ENCODE peak calls at places on chromosomes 16 and 17, in five cellular contexts. F is lung, N is stomach, B is psoas muscle, W is HFF-Myc. K is an unnamed sample.

GRCh38 chr16:28501258-28502232 is 5.1 kb downstream of the IL27 start:
- DNase-seq in F (no peak), N (no peak), B (no peak), W (no peak), K (no peak)

GRCh38 chr16:10681310-10682308 is 13.1 kb downstream of the TEKT5 start:
- DNase-seq in F (no peak), N (no peak), B (no peak), W (no peak), K (no peak)

GRCh38 chr16:75244844-75245758 is 6.3 kb downstream of the BCAR1 start:
- DNase-seq in F (peak), N (peak), B (peak), W (peak), K (peak)

GRCh38 chr17:61408151-61409041 is 8.8 kb downstream of the TBX2 start:
- DNase-seq in F (no peak), N (no peak), B (no peak), W (no peak), K (peak)

GRCh38 chr16:65624246-65624645 is 502.4 kb upstream of the CDH11 start:
- DNase-seq in F (no peak), N (no peak), B (no peak), W (no peak), K (no peak)

GRCh38 chr17:79836952-79837887 is 2.0 kb downstream of the CBX4 start:
- DNase-seq in F (peak), N (peak), B (peak), W (no peak), K (peak)

GRCh38 chr16:87107221-87107620 is 210.0 kb downstream of the C16orf95 start:
- DNase-seq in F (no peak), N (no peak), B (no peak), W (no peak), K (no peak)

GRCh38 chr16:53058441-53058840 is 3.6 kb downstream of the CHD9 start:
- DNase-seq in F (no peak), N (no peak), B (peak), W (no peak), K (no peak)

GRCh38 chr16:12250578-12250977 is 274.0 kb downstream of the SNX29 start:
- DNase-seq in F (no peak), N (no peak), B (no peak), W (no peak), K (no peak)

GRCh38 chr16:88347656-88348376 is 34.9 kb upstream of the ZNF469 start:
- DNase-seq in F (no peak), N (no peak), B (peak), W (no peak), K (no peak)

GRCh38 chr17:82088838-82089722 is 9.0 kb downstream of the FASN start:
- DNase-seq in F (no peak), N (no peak), B (peak), W (no peak), K (no peak)

GRCh38 chr16:23296994-23297393 is 5.1 kb upstream of the SCNN1B start:
- DNase-seq in F (no peak), N (peak), B (no peak), W (no peak), K (no peak)

GRCh38 chr16:65235339-65236177 is 113.7 kb upstream of the CDH11 start:
- DNase-seq in F (no peak), N (no peak), B (no peak), W (no peak), K (no peak)

GRCh38 chr16:17101646-17102045 is 369.1 kb downstream of the XYLT1 start:
- DNase-seq in F (no peak), N (no peak), B (no peak), W (no peak), K (peak)

GRCh38 chr17:1123397-1124237 is 56.2 kb downstream of the ABR start:
- DNase-seq in F (no peak), N (no peak), B (no peak), W (no peak), K (no peak)

GRCh38 chr16:56525154-56525720 is 5.4 kb upstream of the BBS2 start:
- DNase-seq in F (no peak), N (no peak), B (no peak), W (peak), K (peak)

DNA sequence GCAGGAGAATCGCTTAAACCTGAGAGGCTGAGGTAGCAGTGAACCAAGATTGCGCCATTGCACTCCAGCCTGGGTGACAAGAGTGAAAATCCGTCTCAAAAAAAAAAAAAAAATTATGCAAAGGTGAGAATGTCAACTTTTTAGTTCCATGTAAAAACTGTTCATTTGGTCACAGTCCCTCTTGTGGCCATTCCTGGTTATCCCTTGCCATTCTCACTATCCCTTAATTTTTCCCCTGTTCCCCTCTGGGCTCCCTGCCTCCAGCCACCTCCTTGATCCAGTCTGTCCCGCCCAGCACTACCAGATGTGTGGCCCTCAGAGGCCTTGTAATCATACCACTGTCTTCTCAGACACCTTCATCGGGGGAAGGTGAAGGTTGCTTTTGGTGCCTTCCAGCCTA is 23.4 kb downstream of the DCAF7 start:
- DNase-seq in F (no peak), N (no peak), B (no peak), W (no peak), K (no peak)
- TF ChIP-seq CTCF in F (no peak), N (peak), B (peak), W (peak), K (peak)

DNA sequence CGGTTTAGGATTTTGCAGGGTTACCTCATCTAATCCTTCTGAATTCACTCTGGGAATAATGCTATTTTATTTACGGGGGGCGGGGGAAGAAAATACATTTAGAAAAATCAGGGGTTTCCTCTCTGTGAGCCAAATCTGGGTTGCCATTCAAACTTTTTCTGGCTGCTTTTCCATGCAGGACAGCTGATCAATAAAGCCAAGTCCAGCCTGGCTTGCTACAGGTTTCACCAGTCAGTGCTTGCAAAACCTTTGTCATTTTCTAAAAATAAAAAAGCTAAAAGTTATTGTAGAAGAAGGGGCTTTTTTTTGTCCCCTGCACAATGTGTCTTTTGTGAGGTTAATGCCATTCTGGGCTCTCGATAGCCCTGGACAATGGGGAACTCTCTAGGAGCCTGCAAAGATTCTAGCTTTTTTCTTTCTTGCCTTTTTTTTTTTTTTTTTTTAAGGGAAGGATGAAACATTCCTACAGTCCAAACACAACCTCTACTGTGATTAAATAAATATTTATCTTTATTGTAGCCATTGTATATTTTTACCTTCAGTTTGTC is 13.1 kb upstream of the ZFHX3 start:
- DNase-seq in F (no peak), N (no peak), B (no peak), W (no peak), K (no peak)
- H3K4me3 ChIP-seq in F (no peak), N (no peak), B (peak), W (no peak), K (no peak)

DNA sequence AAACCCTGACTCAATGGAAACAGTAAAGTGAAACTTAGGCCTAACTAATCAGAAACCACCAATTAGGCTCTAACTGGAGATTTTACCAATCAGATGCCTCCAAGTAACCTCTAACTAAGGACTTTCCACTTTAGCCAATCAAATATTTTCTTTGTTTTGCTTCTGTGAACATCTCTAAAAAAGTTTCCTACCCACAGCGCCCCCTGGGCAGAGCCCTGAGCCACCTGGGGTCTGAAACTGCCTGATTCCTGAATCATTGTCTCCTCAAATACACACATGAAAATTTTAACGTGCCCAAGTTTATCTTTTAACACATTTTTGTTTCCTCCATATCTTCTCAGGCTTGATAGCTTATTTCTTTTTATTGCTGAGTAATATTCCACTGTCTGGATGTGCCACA is 19.0 kb downstream of the ADAD2 start:
- DNase-seq in F (no peak), N (no peak), B (no peak), W (no peak), K (no peak)
- TF ChIP-seq CTCF in F (no peak), N (no peak), B (no peak), W (peak), K (no peak)

DNA sequence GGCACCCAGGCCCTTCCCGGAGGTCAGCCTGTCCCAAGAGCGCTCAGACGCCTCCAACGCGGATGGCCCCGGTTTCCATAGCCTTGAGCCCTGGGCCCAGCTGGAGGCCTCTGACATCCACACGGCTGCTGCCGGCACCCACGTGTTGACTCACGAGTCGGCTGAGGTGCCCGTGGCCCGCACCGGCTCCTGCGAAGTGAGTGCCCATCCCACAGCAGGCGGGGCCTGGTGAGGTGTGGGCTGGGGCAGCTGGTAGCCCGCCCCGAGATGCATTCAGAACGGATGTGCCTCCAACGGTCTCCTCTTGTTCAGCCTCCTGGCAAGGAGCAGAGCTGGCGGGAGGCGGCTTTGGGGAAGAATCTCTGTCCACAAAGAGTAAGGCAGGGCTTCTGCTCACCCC is 2.7 kb downstream of the WDR90 start:
- DNase-seq in F (no peak), N (no peak), B (no peak), W (no peak), K (no peak)
- H3K4me3 ChIP-seq in F (no peak), N (no peak), B (no peak), W (no peak), K (no peak)

K was measured in foreskin fibroblast.